ENCODE peak calls at places on chromosomes 5 and 9, in five cellular contexts. D, R, T, U and J are unnamed samples.

GRCh38 chr5:172076783-172077244 is 70.4 kb upstream of the FBXW11 start:
- DNase-seq in U (no peak), D (no peak), T (peak; percentile 75), R (no peak), J (no peak)

GRCh38 chr5:139678751-139679750 is 30.9 kb downstream of the CXXC5 start:
- DNase-seq in T (no peak), R (no peak), U (no peak), D (no peak), J (no peak)

GRCh38 chr5:174900176-174900692 is 175.9 kb downstream of the MSX2 start:
- DNase-seq in R (no peak), D (no peak), T (no peak), U (no peak), J (no peak)

GRCh38 chr9:112970939-112971338 is 41.1 kb downstream of the ZNF883 start:
- DNase-seq in R (no peak), T (peak; percentile 38), D (no peak), U (no peak), J (no peak)

GRCh38 chr9:4615778-4616177 is 46.3 kb upstream of the PLPP6 start:
- DNase-seq in R (no peak), T (no peak), D (no peak), U (no peak), J (no peak)

GRCh38 chr5:77590347-77590746 is 48.2 kb downstream of the OTP start:
- DNase-seq in T (peak; percentile 6), D (no peak), U (no peak), R (no peak), J (no peak)

GRCh38 chr5:109588281-109589035 is 101.3 kb upstream of the MAN2A1 start:
- DNase-seq in U (no peak), T (no peak), R (no peak), D (no peak), J (no peak)

GRCh38 chr5:159210306-159210722 is 961 bp upstream of the RNF145 start:
- DNase-seq in D (no peak), R (no peak), T (no peak), U (peak; percentile 55), J (no peak)

GRCh38 chr5:14581891-14582796 is 552 bp downstream of the OTULINL start:
- DNase-seq in R (peak; percentile 85), U (peak; percentile 45), D (no peak), T (peak; percentile 74), J (peak; percentile 73)

GRCh38 chr5:50406874-50407273 is 34.2 kb downstream of the EMB start:
- DNase-seq in T (no peak), D (no peak), U (no peak), R (no peak), J (no peak)

GRCh38 chr9:22722492-22722891 is 275.9 kb downstream of the DMRTA1 start:
- DNase-seq in D (no peak), U (no peak), R (no peak), T (peak; percentile 1), J (no peak)

GRCh38 chr9:113589890-113590289 is 126.4 kb downstream of the RGS3 start:
- DNase-seq in T (no peak), D (no peak), R (no peak), U (no peak), J (no peak)

GRCh38 chr9:113650207-113651131 is 186.9 kb downstream of the RGS3 start:
- DNase-seq in R (peak; percentile 24), D (no peak), T (peak; percentile 59), U (peak; percentile 69), J (peak; percentile 40)

GRCh38 chr9:119968837-119969707 is 599.8 kb upstream of the BRINP1 start:
- DNase-seq in R (peak; percentile 70), T (peak; percentile 90), D (peak; percentile 63), U (peak; percentile 81), J (peak; percentile 79)

GRCh38 chr5:83827111-83827541 is 106.5 kb upstream of the HAPLN1 start:
- DNase-seq in D (no peak), R (no peak), T (no peak), U (no peak), J (no peak)

GRCh38 chr9:124449381-124450151 is 685 bp upstream of the ADGRD2 start:
- DNase-seq in T (no peak), U (no peak), D (no peak), R (no peak), J (no peak)

GRCh38 chr9:20292002-20292401 is 330.3 kb downstream of the MLLT3 start:
- DNase-seq in T (peak; percentile 45), U (peak; percentile 46), D (no peak), R (no peak), J (no peak)

GRCh38 chr5:77828445-77828844 is 52.3 kb upstream of the TBCA start:
- DNase-seq in D (no peak), U (no peak), T (no peak), R (no peak), J (no peak)

GRCh38 chr9:134374301-134375010 is 48.2 kb downstream of the RXRA start:
- DNase-seq in D (no peak), U (no peak), T (no peak), R (no peak), J (peak; percentile 84)

GRCh38 chr9:118510711-118511110 is 806.5 kb downstream of the TLR4 start:
- DNase-seq in D (no peak), R (no peak), T (no peak), U (no peak), J (no peak)

GRCh38 chr9:126166291-126166690 is 160.3 kb upstream of the MVB12B start:
- DNase-seq in T (no peak), D (no peak), R (no peak), U (no peak), J (no peak)

GRCh38 chr9:98146101-98146991 is 27.3 kb upstream of the TRIM14 start:
- DNase-seq in T (no peak), U (peak; percentile 77), R (peak; percentile 90), D (no peak), J (peak; percentile 90)

GRCh38 chr9:129612123-129612522 is 8.8 kb downstream of the C9orf50 start:
- DNase-seq in T (no peak), R (no peak), U (no peak), D (no peak), J (no peak)

GRCh38 chr5:137075163-137075970 is 423.8 kb downstream of the SPOCK1 start:
- DNase-seq in R (peak; percentile 62), U (peak; percentile 82), D (peak; percentile 39), T (peak; percentile 94), J (peak; percentile 49)

GRCh38 chr9:14131353-14132088 is 182.4 kb downstream of the NFIB start:
- DNase-seq in U (no peak), T (no peak), R (no peak), D (no peak), J (no peak)

GRCh38 chr9:75105841-75106240 is 17.5 kb downstream of the OSTF1 start:
- DNase-seq in T (no peak), U (no peak), R (no peak), D (no peak), J (no peak)

GRCh38 chr5:83149671-83150070 is 72.3 kb downstream of the XRCC4 start:
- DNase-seq in D (no peak), R (no peak), U (peak; percentile 3), T (no peak), J (no peak)

GRCh38 chr9:71929791-71930440 is 18.5 kb downstream of the C9orf85 start:
- DNase-seq in R (no peak), T (no peak), U (no peak), D (no peak), J (no peak)

GRCh38 chr9:122377241-122378164 is 6.7 kb downstream of the PTGS1 start:
- DNase-seq in D (no peak), U (no peak), R (peak; percentile 43), T (no peak), J (peak; percentile 40)

GRCh38 chr5:133032852-133033742 is 6.7 kb upstream of the ZCCHC10 start:
- DNase-seq in R (no peak), D (no peak), T (peak; percentile 21), U (no peak), J (no peak)

GRCh38 chr9:107539427-107540154 is 50.0 kb upstream of the KLF4 start:
- DNase-seq in D (no peak), R (no peak), T (peak; percentile 80), U (no peak), J (no peak)

GRCh38 chr5:135191084-135191826 is 157.2 kb upstream of the PITX1 start:
- DNase-seq in R (peak; percentile 85), D (peak; percentile 77), U (peak; percentile 62), T (peak; percentile 90), J (peak; percentile 80)

GRCh38 chr5:28896949-28897348 is 1858.6 kb upstream of the CDH9 start:
- DNase-seq in U (peak; percentile 2), D (no peak), R (no peak), T (peak; percentile 36), J (no peak)

DNA sequence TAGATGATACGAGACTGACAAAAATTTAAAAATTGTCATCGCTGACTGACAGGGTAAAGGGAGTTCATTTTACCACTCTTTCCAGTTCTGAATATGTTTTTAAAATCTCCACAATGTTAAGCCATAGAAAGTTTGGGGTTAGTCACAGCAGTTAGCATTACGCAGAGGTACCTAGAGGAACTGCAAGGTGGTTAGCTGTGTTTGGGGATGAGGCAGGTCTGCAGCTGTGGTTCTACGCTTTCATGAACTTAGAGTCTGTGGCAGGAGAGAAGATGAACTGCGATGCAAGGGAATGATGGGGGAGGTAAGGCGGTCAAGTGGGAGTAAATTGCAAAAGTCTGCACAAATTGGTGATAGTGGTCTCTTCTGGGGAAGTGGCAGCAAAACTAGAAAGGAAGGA is 38.8 kb upstream of the SNX2 start:
- DNase-seq in R (no peak), D (no peak), U (no peak), T (no peak), J (no peak)
- H3K27ac ChIP-seq in R (no peak overlapping the region), D (no peak overlapping the region), U (no peak overlapping the region), T (no peak overlapping the region), J (no peak overlapping the region)

DNA sequence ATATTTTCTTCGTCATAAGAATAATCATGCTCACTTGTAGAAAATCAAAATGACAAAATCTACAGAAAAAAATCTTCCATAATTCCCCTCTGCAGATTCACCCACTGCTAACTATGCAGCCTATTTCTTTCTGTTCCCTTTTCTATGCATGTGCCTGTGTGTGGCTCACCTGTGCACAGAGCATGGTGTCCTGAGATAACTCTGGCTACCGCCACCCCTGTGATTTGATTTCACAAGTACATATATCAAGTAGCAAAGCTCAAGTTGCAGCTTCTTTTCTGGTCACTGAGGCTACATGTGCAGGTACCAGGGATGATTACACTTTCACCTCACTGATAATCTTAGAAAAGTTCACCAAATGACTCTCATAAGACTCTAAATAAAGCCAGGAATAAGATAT is 18.4 kb upstream of the ISCA1 start:
- DNase-seq in R (no peak), U (no peak), D (no peak), T (no peak), J (no peak)
- H3K27ac ChIP-seq in R (no peak overlapping the region), U (no peak overlapping the region), D (no peak overlapping the region), T (no peak overlapping the region), J (no peak overlapping the region)

GRCh38 chr5:35762368-35762767 is 94.3 kb upstream of the IL7R start:
- DNase-seq in T (no peak), D (no peak), R (no peak), U (no peak), J (no peak)

GRCh38 chr5:35754481-35754880 is 102.2 kb upstream of the IL7R start:
- DNase-seq in T (peak; percentile 83), U (no peak), R (no peak), D (no peak), J (no peak)

GRCh38 chr5:35761541-35761940 is 95.2 kb upstream of the IL7R start:
- DNase-seq in T (no peak), U (no peak), D (no peak), R (no peak), J (no peak)

GRCh38 chr5:35753500-35753899 is 103.2 kb upstream of the IL7R start:
- DNase-seq in R (no peak), U (no peak), D (no peak), T (peak; percentile 44), J (no peak)

GRCh38 chr5:35758151-35758724 is 98.5 kb upstream of the IL7R start:
- DNase-seq in R (no peak), U (no peak), T (no peak), D (no peak), J (no peak)
- H3K27ac ChIP-seq in R (no peak overlapping the region), U (no peak overlapping the region), T (no peak overlapping the region), D (no peak overlapping the region), J (no peak overlapping the region)

GRCh38 chr9:132885691-132886357 is 7.1 kb downstream of the SPACA9 start:
- DNase-seq in U (no peak), R (peak; percentile 29), T (no peak), D (no peak), J (no peak)
- H3K27ac ChIP-seq in U (no peak overlapping the region), R (no peak overlapping the region), T (no peak overlapping the region), D (no peak overlapping the region), J (no peak overlapping the region)